ENCODE peak calls at places on chromosomes 5 and 9, in six cellular contexts. M, K, L, Q, U and B are unnamed samples.

GRCh38 chr9:99345936-99346335 is 123.9 kb downstream of the SEC61B start:
- DNase-seq in K (no peak), U (peak), L (no peak), M (no peak), Q (no peak), B (no peak)

GRCh38 chr5:54829102-54829501 is 156.3 kb downstream of the ESM1 start:
- DNase-seq in K (no peak), Q (no peak), M (no peak), U (no peak), L (no peak), B (no peak)

GRCh38 chr5:169656125-169656990 is 19.3 kb downstream of the DOCK2 start:
- DNase-seq in U (peak), M (no peak), K (no peak), L (no peak), Q (no peak), B (no peak)

GRCh38 chr9:133103183-133103986 is 17.7 kb downstream of the RALGDS start:
- DNase-seq in U (peak), K (peak), Q (peak), L (peak), M (peak), B (no peak)

GRCh38 chr9:109799792-109800191 is 19.8 kb downstream of the PALM2AKAP2 start:
- DNase-seq in K (no peak), L (no peak), Q (no peak), M (no peak), U (peak), B (no peak)

GRCh38 chr9:89941875-89942274 is 337.1 kb downstream of the GADD45G start:
- DNase-seq in M (no peak), Q (no peak), U (peak), K (no peak), L (no peak), B (no peak)

GRCh38 chr9:107945961-107946360 is 456.4 kb upstream of the KLF4 start:
- DNase-seq in K (no peak), M (no peak), Q (no peak), U (no peak), L (no peak), B (no peak)

GRCh38 chr5:54021413-54022155 is 288.8 kb downstream of the ARL15 start:
- DNase-seq in L (no peak), Q (no peak), M (no peak), K (no peak), U (peak), B (no peak)

GRCh38 chr5:24222866-24223265 is 421.9 kb downstream of the CDH10 start:
- DNase-seq in U (peak), L (no peak), Q (no peak), M (no peak), K (no peak), B (no peak)

GRCh38 chr5:176817864-176818377 is 7.6 kb downstream of the UNC5A start:
- DNase-seq in M (no peak), K (no peak), L (no peak), U (no peak), Q (no peak), B (no peak)

GRCh38 chr9:134955801-134956200 is 38.1 kb upstream of the FCN1 start:
- DNase-seq in Q (no peak), M (peak), L (no peak), U (no peak), K (no peak), B (no peak)

GRCh38 chr5:173878224-173878967 is 9.8 kb upstream of the CPEB4 start:
- DNase-seq in K (no peak), M (peak), Q (peak), L (peak), U (no peak), B (no peak)

GRCh38 chr9:15606667-15607472 is 54.0 kb downstream of the CCDC171 start:
- DNase-seq in L (no peak), Q (peak), M (no peak), U (peak), K (no peak), B (no peak)

GRCh38 chr9:4662989-4663792 is 1.1 kb downstream of the PLPP6 start:
- DNase-seq in L (no peak), U (peak), K (no peak), M (no peak), Q (peak), B (no peak)

GRCh38 chr5:81884871-81885270 is 87.0 kb upstream of the ATG10 start:
- DNase-seq in Q (no peak), M (no peak), K (no peak), L (no peak), U (no peak), B (no peak)

GRCh38 chr5:181187500-181188213 is 17.3 kb downstream of the TRIM7 start:
- DNase-seq in M (peak), U (peak), L (peak), Q (peak), K (peak), B (peak)

GRCh38 chr5:168179185-168179584 is 112.3 kb upstream of the WWC1 start:
- DNase-seq in L (no peak), Q (no peak), M (peak), K (no peak), U (no peak), B (no peak)

GRCh38 chr9:89961616-89962341 is 357.0 kb downstream of the GADD45G start:
- DNase-seq in K (no peak), M (no peak), U (peak), Q (no peak), L (no peak), B (no peak)

GRCh38 chr9:447230-448025 is 232.8 kb downstream of the DOCK8 start:
- DNase-seq in L (no peak), M (no peak), U (peak), Q (no peak), K (no peak), B (no peak)

GRCh38 chr5:33933723-33934544 is 2.3 kb upstream of the RXFP3 start:
- DNase-seq in U (peak), Q (no peak), K (no peak), L (no peak), M (no peak), B (no peak)

GRCh38 chr9:70169222-70169621 is 89.6 kb upstream of the SMC5 start:
- DNase-seq in M (no peak), L (no peak), Q (no peak), K (no peak), U (no peak), B (no peak)

GRCh38 chr5:118069452-118069851 is 918.9 kb downstream of the DTWD2 start:
- DNase-seq in M (no peak), K (no peak), U (no peak), L (no peak), Q (no peak), B (no peak)

GRCh38 chr9:90915693-90916092 is 114.1 kb downstream of the SYK start:
- DNase-seq in K (no peak), M (peak), U (peak), L (no peak), Q (peak), B (no peak)

GRCh38 chr9:135478858-135479468 is 619 bp upstream of the PPP1R26 start:
- DNase-seq in Q (peak), L (peak), M (peak), U (no peak), K (peak), B (no peak)

GRCh38 chr5:61701877-61702602 is 370.0 kb downstream of the ZSWIM6 start:
- DNase-seq in M (no peak), K (no peak), U (no peak), L (no peak), Q (no peak), B (no peak)

GRCh38 chr5:14593326-14594036 is 11.9 kb downstream of the OTULINL start:
- DNase-seq in U (peak), M (no peak), L (no peak), K (no peak), Q (no peak), B (no peak)

GRCh38 chr5:92544042-92544441 is 1037.0 kb downstream of the NR2F1-AS1 start:
- DNase-seq in Q (no peak), L (no peak), K (no peak), U (no peak), M (no peak), B (no peak)

GRCh38 chr9:36748322-36748899 is 175.7 kb downstream of the MELK start:
- DNase-seq in U (peak), L (no peak), M (no peak), K (no peak), Q (peak), B (no peak)

GRCh38 chr9:124284237-124284831 is 26.6 kb downstream of the NEK6 start:
- DNase-seq in K (peak), Q (peak), U (peak), L (peak), M (peak), B (no peak)

GRCh38 chr9:130707225-130707976 is 13.8 kb downstream of the EXOSC2 start:
- DNase-seq in Q (peak), M (peak), L (peak), U (peak), K (no peak), B (peak)

GRCh38 chr5:14735944-14736343 is 71.4 kb downstream of the OTULIN start:
- DNase-seq in L (peak), U (no peak), M (peak), Q (peak), K (no peak), B (no peak)

GRCh38 chr5:107518219-107519015 is 152.3 kb downstream of the EFNA5 start:
- DNase-seq in U (no peak), K (no peak), L (no peak), M (no peak), Q (no peak), B (no peak)

GRCh38 chr5:93519737-93520136 is 61.3 kb downstream of the NR2F1-AS1 start:
- DNase-seq in U (peak), K (no peak), L (no peak), Q (no peak), M (no peak), B (no peak)

GRCh38 chr5:179906795-179907569 is 715 bp downstream of the TBC1D9B start:
- DNase-seq in K (no peak), U (peak), L (peak), Q (peak), M (peak), B (no peak)

GRCh38 chr9:136943291-136944093 is 1.0 kb downstream of the FBXW5 start:
- DNase-seq in L (peak), K (no peak), Q (no peak), U (no peak), M (peak), B (no peak)
- H3K4me3 ChIP-seq in L (peak), K (peak), Q (peak), U (peak), M (peak), B (peak)

DNA sequence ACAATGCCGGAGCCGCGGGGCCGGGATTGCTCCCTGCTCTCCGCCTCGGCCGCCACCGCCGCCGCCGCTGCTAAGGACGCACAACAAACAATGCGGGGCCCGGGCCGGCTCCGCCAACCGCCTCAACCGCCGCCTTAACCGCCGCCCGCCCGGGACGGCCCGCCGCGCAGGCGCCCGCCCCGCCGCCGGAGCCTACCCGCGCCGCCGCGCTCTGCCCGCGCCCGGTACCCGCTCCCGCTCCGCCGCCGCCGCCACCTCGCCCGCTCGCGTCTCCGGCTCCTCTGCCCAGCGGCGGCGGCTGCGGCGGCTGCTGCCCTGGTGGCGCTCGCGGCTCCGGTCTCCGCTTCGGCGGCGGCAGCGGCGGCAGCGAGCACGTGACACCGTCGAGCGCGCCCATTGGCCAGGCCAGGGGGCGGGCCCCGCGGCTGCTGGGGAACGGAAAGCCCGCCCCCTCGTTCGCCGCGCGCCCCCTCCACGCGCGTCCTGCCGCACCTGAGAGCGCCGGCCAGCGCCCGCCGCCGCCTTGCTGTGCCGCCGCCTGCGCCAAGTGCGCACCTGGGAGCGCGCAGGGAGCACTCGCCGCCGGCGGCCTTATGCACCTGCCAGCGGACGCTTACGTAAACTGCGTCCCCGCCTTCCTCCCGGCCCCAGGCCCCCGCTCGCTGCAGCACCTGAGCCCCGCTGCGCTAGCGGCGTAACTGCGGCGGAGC is at the start of gene STRBP:
- DNase-seq in L (peak), U (peak), Q (peak), M (peak), K (peak), B (peak)
- TF ChIP-seq POLR2A in L (peak), U (no peak), Q (no peak), M (no peak), K (peak), B (no peak)

GRCh38 chr5:126793097-126793496 is 16.2 kb downstream of the LMNB1 start:
- DNase-seq in U (no peak), L (no peak), M (no peak), K (no peak), Q (no peak), B (no peak)
- H3K4me3 ChIP-seq in U (no peak), L (no peak), M (no peak), K (no peak), Q (no peak), B (no peak)

GRCh38 chr9:78298046-78298511 is 1.2 kb downstream of the PSAT1 start:
- DNase-seq in L (no peak), K (no peak), U (no peak), M (no peak), Q (no peak), B (no peak)

GRCh38 chr9:78295731-78296130 is 1.2 kb upstream of the PSAT1 start:
- DNase-seq in M (no peak), K (no peak), U (no peak), L (no peak), Q (no peak), B (no peak)

GRCh38 chr9:78297672-78297961 is 692 bp downstream of the PSAT1 start:
- DNase-seq in U (peak), K (no peak), Q (no peak), L (no peak), M (no peak), B (no peak)

GRCh38 chr9:78296208-78296892 is 575 bp upstream of the PSAT1 start:
- DNase-seq in U (peak), K (peak), M (peak), Q (peak), L (peak), B (no peak)

DNA sequence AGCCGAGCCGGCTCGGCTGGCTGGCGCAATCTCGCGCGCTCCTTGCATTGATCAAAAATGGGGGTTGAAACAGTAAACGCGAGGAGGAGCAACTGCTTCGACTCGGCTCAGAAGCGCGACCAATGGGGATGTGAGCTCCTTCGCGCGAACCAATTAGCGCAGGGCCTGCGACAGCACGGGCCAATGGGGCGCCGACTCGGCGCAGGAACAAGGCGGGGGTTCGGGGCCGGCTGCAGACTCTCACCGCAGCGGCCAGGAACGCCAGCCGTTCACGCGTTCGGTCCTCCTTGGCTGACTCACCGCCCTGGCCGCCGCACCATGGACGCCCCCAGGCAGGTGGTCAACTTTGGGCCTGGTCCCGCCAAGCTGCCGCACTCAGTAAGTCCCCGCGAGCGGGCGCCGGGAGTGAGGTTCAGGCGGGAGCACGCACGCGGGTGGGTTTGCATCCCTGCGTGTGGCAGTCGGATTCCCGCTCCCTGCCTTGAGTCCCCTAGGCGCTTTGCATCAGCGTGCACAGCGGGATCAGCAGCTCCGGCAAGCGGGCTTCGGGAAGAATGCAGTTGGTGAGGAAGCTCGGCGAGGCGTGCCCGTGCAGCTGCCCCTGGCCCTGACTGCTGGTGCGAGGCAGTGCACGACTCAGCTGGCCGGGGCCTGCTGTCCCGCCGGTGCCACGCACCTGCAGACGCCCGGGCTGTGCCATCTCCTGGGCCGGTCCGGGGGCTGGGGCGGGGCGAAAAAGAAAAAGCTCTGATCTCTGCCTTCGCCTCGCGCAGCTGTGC is at the start of gene PSAT1:
- DNase-seq in Q (peak), U (peak), M (peak), L (peak), K (peak), B (peak)
- TF ChIP-seq POLR2A in Q (peak), U (peak), M (no peak), L (peak), K (no peak), B (no peak)

DNA sequence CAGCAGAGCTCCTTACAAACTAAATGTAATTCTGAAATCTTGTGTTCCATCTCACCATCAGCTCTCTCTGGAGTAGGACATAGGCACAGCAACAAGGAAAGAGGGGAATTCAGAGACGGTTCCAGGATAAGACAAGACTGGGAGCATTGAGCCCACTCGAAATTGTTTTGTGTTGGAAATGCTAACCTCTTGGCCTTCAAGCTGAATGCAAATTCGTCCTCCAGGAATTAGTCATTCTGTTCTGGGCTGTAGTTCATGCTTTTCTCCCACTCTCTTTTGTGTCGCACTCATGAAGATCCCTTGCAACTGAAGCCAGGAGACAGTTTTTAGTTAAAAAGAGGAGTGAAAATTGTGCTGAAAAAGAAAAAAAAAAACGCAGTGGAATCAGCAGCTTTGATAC is 121.7 kb upstream of the SEMA6A start:
- DNase-seq in M (no peak), L (no peak), U (no peak), Q (no peak), K (no peak), B (no peak)
- H3K4me3 ChIP-seq in M (no peak), L (no peak), U (no peak), Q (no peak), K (no peak), B (no peak)